ENCODE peak calls at places on chromosomes 7 and 10, in eight cellular contexts. One of them, this sample, is unnamed.

GRCh38 chr10:62626096-62626495 is 178.4 kb upstream of the ADO start:
- DNase-seq in pancreas: no peak
- DNase-seq in Panc1: no peak
- DNase-seq in lung: no peak
- DNase-seq in hepatocyte: no peak
- DNase-seq in heart right ventricle: no peak
- DNase-seq in lower lobe of right lung: no peak
- DNase-seq in MM.1S: no peak
- DNase-seq in this sample: no peak

GRCh38 chr10:47374611-47375536 is 9.2 kb downstream of the ZNF488 start:
- DNase-seq in MM.1S: no peak
- DNase-seq in lung: peak
- DNase-seq in heart right ventricle: no peak
- DNase-seq in Panc1: no peak
- DNase-seq in lower lobe of right lung: no peak
- DNase-seq in pancreas: no peak
- DNase-seq in hepatocyte: no peak
- DNase-seq in this sample: peak

GRCh38 chr10:132862485-132863420 is 76.8 kb upstream of the NKX6-2 start:
- DNase-seq in pancreas: no peak
- DNase-seq in lower lobe of right lung: peak
- DNase-seq in hepatocyte: no peak
- DNase-seq in MM.1S: no peak
- DNase-seq in heart right ventricle: peak
- DNase-seq in Panc1: no peak
- DNase-seq in lung: no peak
- DNase-seq in this sample: no peak

GRCh38 chr7:158252081-158252836 is 335.4 kb downstream of the PTPRN2 start:
- DNase-seq in heart right ventricle: no peak
- DNase-seq in lower lobe of right lung: no peak
- DNase-seq in hepatocyte: no peak
- DNase-seq in lung: no peak
- DNase-seq in Panc1: no peak
- DNase-seq in pancreas: no peak
- DNase-seq in MM.1S: no peak
- DNase-seq in this sample: no peak

GRCh38 chr7:85655252-85655651 is 468.4 kb upstream of the SEMA3D start:
- DNase-seq in MM.1S: no peak
- DNase-seq in lung: no peak
- DNase-seq in pancreas: no peak
- DNase-seq in Panc1: no peak
- DNase-seq in hepatocyte: no peak
- DNase-seq in lower lobe of right lung: no peak
- DNase-seq in heart right ventricle: no peak
- DNase-seq in this sample: no peak

GRCh38 chr10:96673318-96674099 is 46.8 kb downstream of the PIK3AP1 start:
- DNase-seq in Panc1: no peak
- DNase-seq in pancreas: peak
- DNase-seq in MM.1S: peak
- DNase-seq in heart right ventricle: no peak
- DNase-seq in hepatocyte: peak
- DNase-seq in lower lobe of right lung: peak
- DNase-seq in lung: peak
- DNase-seq in this sample: peak

GRCh38 chr7:103781409-103781808 is 208.0 kb downstream of the RELN start:
- DNase-seq in pancreas: no peak
- DNase-seq in lung: no peak
- DNase-seq in Panc1: no peak
- DNase-seq in heart right ventricle: no peak
- DNase-seq in MM.1S: no peak
- DNase-seq in lower lobe of right lung: no peak
- DNase-seq in hepatocyte: no peak
- DNase-seq in this sample: no peak

GRCh38 chr7:150992833-150993302 is 2.1 kb downstream of the NOS3 start:
- DNase-seq in heart right ventricle: no peak
- DNase-seq in lung: no peak
- DNase-seq in lower lobe of right lung: no peak
- DNase-seq in Panc1: no peak
- DNase-seq in hepatocyte: peak
- DNase-seq in pancreas: no peak
- DNase-seq in MM.1S: no peak
- DNase-seq in this sample: no peak

GRCh38 chr7:66114743-66115727 is at the start of gene CRCP:
- DNase-seq in lung: peak
- DNase-seq in heart right ventricle: peak
- DNase-seq in MM.1S: peak
- DNase-seq in hepatocyte: peak
- DNase-seq in pancreas: peak
- DNase-seq in Panc1: no peak
- DNase-seq in lower lobe of right lung: peak
- DNase-seq in this sample: peak

GRCh38 chr10:36254191-36254590 is 612.1 kb upstream of the FZD8 start:
- DNase-seq in hepatocyte: no peak
- DNase-seq in pancreas: no peak
- DNase-seq in Panc1: no peak
- DNase-seq in lung: peak
- DNase-seq in MM.1S: no peak
- DNase-seq in heart right ventricle: peak
- DNase-seq in lower lobe of right lung: peak
- DNase-seq in this sample: no peak

GRCh38 chr10:102455893-102456471 is 4.6 kb upstream of the C10orf95 start:
- DNase-seq in Panc1: no peak
- DNase-seq in MM.1S: no peak
- DNase-seq in lung: peak
- DNase-seq in hepatocyte: peak
- DNase-seq in lower lobe of right lung: peak
- DNase-seq in heart right ventricle: no peak
- DNase-seq in pancreas: no peak
- DNase-seq in this sample: peak

GRCh38 chr7:151456276-151456675 is 16.3 kb upstream of the CRYGN start:
- DNase-seq in hepatocyte: no peak
- DNase-seq in pancreas: no peak
- DNase-seq in MM.1S: no peak
- DNase-seq in lower lobe of right lung: no peak
- DNase-seq in heart right ventricle: no peak
- DNase-seq in Panc1: no peak
- DNase-seq in lung: no peak
- DNase-seq in this sample: no peak

GRCh38 chr7:41581041-41581440 is 121.8 kb downstream of the INHBA start:
- DNase-seq in pancreas: no peak
- DNase-seq in lung: no peak
- DNase-seq in Panc1: no peak
- DNase-seq in heart right ventricle: no peak
- DNase-seq in hepatocyte: no peak
- DNase-seq in MM.1S: no peak
- DNase-seq in lower lobe of right lung: no peak
- DNase-seq in this sample: no peak

GRCh38 chr10:72328045-72328828 is 26.5 kb downstream of the DNAJB12 start:
- DNase-seq in MM.1S: no peak
- DNase-seq in hepatocyte: peak
- DNase-seq in heart right ventricle: peak
- DNase-seq in lower lobe of right lung: no peak
- DNase-seq in lung: peak
- DNase-seq in Panc1: peak
- DNase-seq in pancreas: peak
- DNase-seq in this sample: peak

DNA sequence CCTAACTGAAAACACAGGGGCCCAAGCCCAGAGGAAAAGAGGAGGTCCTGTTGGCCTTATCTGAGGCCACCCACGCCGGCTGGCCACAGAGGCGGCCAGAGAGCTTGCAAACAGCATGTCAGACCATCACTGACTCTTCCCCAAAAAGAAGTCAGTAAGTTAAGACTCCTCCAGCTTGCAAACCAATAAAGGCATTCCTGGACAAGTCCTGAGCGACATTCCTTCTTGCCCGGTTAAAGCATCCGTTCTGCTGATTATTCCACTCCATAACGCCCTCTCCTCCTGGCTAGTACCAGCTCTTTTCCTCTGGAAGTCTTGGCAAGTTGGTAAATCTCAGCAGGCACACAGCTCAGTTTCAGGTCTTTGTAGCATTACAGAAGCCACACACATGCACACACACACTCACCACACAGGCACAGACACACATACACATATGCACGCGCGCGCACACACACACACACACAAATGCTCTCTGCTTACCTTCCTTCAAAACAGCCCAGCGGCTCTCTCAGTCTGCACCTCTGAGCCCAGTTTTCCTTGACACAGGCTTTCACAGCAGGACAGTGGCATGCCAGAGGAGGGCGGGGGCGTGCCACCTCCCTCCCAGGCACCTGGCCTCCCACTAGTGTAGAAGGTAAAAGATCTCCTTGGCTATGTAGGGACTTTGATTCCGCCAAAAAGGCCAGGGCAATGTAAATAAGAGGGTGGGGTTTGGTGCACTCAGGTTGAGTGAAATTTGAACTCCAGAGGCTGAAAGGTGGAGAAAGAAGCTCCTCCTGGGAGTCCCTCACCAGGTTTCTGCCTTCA is 201.4 kb downstream of the TNS3 start:
- DNase-seq in pancreas: no peak
- DNase-seq in MM.1S: no peak
- DNase-seq in hepatocyte: peak
- DNase-seq in Panc1: no peak
- DNase-seq in lung: peak
- DNase-seq in heart right ventricle: no peak
- DNase-seq in lower lobe of right lung: no peak
- DNase-seq in this sample: peak
- H3K27ac ChIP-seq in pancreas: peak
- H3K27ac ChIP-seq in MM.1S: no peak
- H3K27ac ChIP-seq in hepatocyte: peak
- H3K27ac ChIP-seq in Panc1: peak
- H3K27ac ChIP-seq in lung: peak
- H3K27ac ChIP-seq in heart right ventricle: peak
- H3K27ac ChIP-seq in lower lobe of right lung: peak
- H3K27ac ChIP-seq in this sample: no peak

DNA sequence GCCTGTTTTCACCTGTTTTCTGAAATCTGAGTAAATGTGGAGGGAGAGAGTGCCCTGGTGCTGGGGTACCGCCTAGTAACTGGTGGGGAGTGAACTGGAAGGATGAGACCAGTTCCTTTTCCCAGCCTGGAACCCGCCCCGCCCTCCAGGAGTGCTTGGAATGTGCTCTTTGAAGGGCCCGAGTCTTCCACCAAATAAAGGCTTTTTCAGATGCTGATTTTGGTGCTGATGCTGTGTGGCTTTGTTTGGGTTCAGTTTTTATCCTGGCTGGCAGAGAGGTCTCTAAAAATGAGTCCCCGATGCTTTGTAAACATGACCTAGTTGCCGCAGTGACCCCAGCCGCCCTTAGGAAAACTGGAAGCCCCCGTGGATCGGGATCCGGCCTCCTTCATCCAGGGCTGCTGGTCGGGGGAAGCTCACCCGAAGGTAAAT is 25.9 kb downstream of the FOXK1 start:
- DNase-seq in pancreas: no peak
- DNase-seq in heart right ventricle: no peak
- DNase-seq in lower lobe of right lung: no peak
- DNase-seq in lung: no peak
- DNase-seq in hepatocyte: no peak
- DNase-seq in Panc1: no peak
- DNase-seq in MM.1S: no peak
- DNase-seq in this sample: no peak
- H3K4me3 ChIP-seq in pancreas: no peak
- H3K4me3 ChIP-seq in heart right ventricle: no peak
- H3K4me3 ChIP-seq in lower lobe of right lung: no peak
- H3K4me3 ChIP-seq in lung: no peak
- H3K4me3 ChIP-seq in hepatocyte: no peak
- H3K4me3 ChIP-seq in Panc1: no peak
- H3K4me3 ChIP-seq in MM.1S: no peak
- H3K4me3 ChIP-seq in this sample: no peak

DNA sequence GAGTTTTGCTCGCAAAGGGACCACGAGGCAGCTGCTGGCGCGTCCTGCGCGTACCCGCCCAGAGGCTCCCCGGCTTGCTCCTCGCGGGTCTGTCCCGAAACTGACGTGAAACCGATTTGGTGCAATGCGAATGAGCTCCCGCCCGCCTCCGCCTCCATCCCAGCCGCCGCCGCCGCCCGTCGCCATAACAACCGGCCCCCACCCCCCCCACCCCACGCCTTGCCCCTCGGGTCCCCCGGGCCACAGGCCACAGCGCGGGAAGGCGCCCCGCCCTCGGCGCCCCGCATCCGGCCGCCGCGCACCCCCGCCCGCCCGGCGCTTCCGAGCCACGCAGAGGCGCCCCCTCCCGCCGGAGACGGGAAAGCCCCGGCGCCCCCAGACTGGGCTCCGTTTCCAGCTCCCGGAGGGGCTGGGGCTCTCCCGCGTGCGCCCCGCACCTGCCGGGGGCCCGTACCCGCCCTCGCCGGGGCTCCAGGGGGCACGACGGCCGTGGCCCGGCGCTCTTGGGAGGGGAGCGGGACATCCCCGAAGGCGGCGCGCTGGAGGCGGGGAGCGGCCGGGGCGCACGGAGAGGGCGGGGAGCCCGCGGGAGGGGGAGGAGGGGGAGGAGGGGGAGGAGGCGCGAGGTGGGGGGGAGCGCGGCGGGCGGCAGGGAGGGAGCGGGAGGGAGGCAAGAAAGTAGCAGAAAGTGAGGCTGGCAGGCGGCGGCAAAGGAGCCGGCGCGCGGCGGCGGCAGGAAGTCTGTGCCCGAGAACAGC is at the start of gene CAMK1D:
- DNase-seq in lower lobe of right lung: peak
- DNase-seq in lung: peak
- DNase-seq in hepatocyte: peak
- DNase-seq in heart right ventricle: peak
- DNase-seq in pancreas: peak
- DNase-seq in MM.1S: peak
- DNase-seq in Panc1: no peak
- DNase-seq in this sample: peak
- TF ChIP-seq CTCF in lower lobe of right lung: peak
- TF ChIP-seq CTCF in lung: no peak
- TF ChIP-seq CTCF in hepatocyte: peak
- TF ChIP-seq CTCF in heart right ventricle: peak
- TF ChIP-seq CTCF in pancreas: no peak
- TF ChIP-seq CTCF in MM.1S: peak
- TF ChIP-seq CTCF in Panc1: peak
- TF ChIP-seq CTCF in this sample: peak

GRCh38 chr7:90251304-90251635 is 6.3 kb downstream of the CFAP69 start:
- DNase-seq in pancreas: no peak
- DNase-seq in lower lobe of right lung: no peak
- DNase-seq in MM.1S: no peak
- DNase-seq in lung: no peak
- DNase-seq in heart right ventricle: no peak
- DNase-seq in Panc1: no peak
- DNase-seq in hepatocyte: no peak
- DNase-seq in this sample: no peak
- H3K27ac ChIP-seq in pancreas: no peak
- H3K27ac ChIP-seq in lower lobe of right lung: peak
- H3K27ac ChIP-seq in MM.1S: no peak
- H3K27ac ChIP-seq in lung: no peak
- H3K27ac ChIP-seq in heart right ventricle: no peak
- H3K27ac ChIP-seq in Panc1: no peak
- H3K27ac ChIP-seq in hepatocyte: no peak
- H3K27ac ChIP-seq in this sample: no peak